ENCODE peak calls at places on chromosome 12, in six cellular contexts. Q is HFFc6, P is AG04450, D is fibroblast of the aortic adventitia, H is spleen, A is fibroblast of pulmonary artery. B is an unnamed sample.
A peak's percentile ranks its signal among the peaks of the same experiment; 100 is the strongest.

GRCh38 chr12:1560704-1561103 is 33.7 kb downstream of the FBXL14 start:
- DNase-seq in Q (no peak), P (no peak), D (no peak), H (no peak), A (no peak), B (no peak)

GRCh38 chr12:32257695-32258496 is 141.5 kb upstream of the FGD4 start:
- DNase-seq in Q (no peak), P (no peak), D (no peak), H (no peak), A (no peak), B (no peak)

GRCh38 chr12:59322473-59322872 is 273.4 kb upstream of the SLC16A7 start:
- DNase-seq in Q (no peak), P (no peak), D (no peak), H (no peak), A (no peak), B (no peak)

GRCh38 chr12:52975820-52976573 is 27.1 kb downstream of the KRT18 start:
- DNase-seq in Q (peak; percentile 68), P (no peak), D (no peak), H (no peak), A (peak; percentile 40), B (peak; percentile 42)

GRCh38 chr12:22334696-22335290 is at the start of gene ST8SIA1:
- DNase-seq in Q (no peak), P (no peak), D (peak; percentile 37), H (peak; percentile 84), A (peak; percentile 25), B (peak; percentile 13)

GRCh38 chr12:110846615-110847566 is at the start of gene CCDC63:
- DNase-seq in Q (no peak), P (no peak), D (peak; percentile 16), H (peak; percentile 86), A (peak; percentile 45), B (peak; percentile 52)

GRCh38 chr12:107670999-107671643 is 14.5 kb upstream of the PWP1 start:
- DNase-seq in Q (no peak), P (no peak), D (no peak), H (no peak), A (peak; percentile 31), B (peak; percentile 57)

GRCh38 chr12:104656383-104656782 is 199.6 kb downstream of the CHST11 start:
- DNase-seq in Q (no peak), P (no peak), D (no peak), H (no peak), A (no peak), B (peak; percentile 42)

GRCh38 chr12:57087689-57088441 is 1.0 kb upstream of the NAB2 start:
- DNase-seq in Q (peak; percentile 87), P (peak; percentile 97), D (peak; percentile 96), H (peak; percentile 93), A (peak; percentile 97), B (peak; percentile 95)

GRCh38 chr12:128823216-128823915 is 392 bp downstream of the SLC15A4 start:
- DNase-seq in Q (no peak), P (no peak), D (no peak), H (peak; percentile 92), A (no peak), B (no peak)

GRCh38 chr12:55822228-55822627 is 4.4 kb downstream of the ORMDL2 start:
- DNase-seq in Q (no peak), P (no peak), D (no peak), H (no peak), A (no peak), B (peak; percentile 24)

GRCh38 chr12:4164591-4165558 is 108.7 kb upstream of the CCND2 start:
- DNase-seq in Q (peak; percentile 37), P (peak; percentile 44), D (peak; percentile 22), H (peak; percentile 92), A (peak; percentile 59), B (peak; percentile 73)

GRCh38 chr12:47111392-47111778 is 31.6 kb upstream of the AMIGO2 start:
- DNase-seq in Q (no peak), P (no peak), D (no peak), H (no peak), A (no peak), B (no peak)

GRCh38 chr12:91951571-91951970 is 194.1 kb downstream of the BTG1 start:
- DNase-seq in Q (peak; percentile 5), P (no peak), D (no peak), H (no peak), A (no peak), B (no peak)

GRCh38 chr12:110245278-110245868 is 35.7 kb upstream of the ATP2A2 start:
- DNase-seq in Q (no peak), P (no peak), D (no peak), H (peak; percentile 79), A (no peak), B (no peak)

GRCh38 chr12:41188058-41188840 is at the start of gene PDZRN4:
- DNase-seq in Q (no peak), P (no peak), D (no peak), H (peak; percentile 62), A (no peak), B (no peak)

GRCh38 chr12:113092478-113093408 is 36.2 kb downstream of the DTX1 start:
- DNase-seq in Q (no peak), P (no peak), D (peak; percentile 4), H (peak; percentile 90), A (no peak), B (peak; percentile 25)

GRCh38 chr12:113095405-113095804 is 38.9 kb downstream of the DTX1 start:
- DNase-seq in Q (no peak), P (no peak), D (no peak), H (no peak), A (no peak), B (no peak)

GRCh38 chr12:113094738-113095137 is 38.2 kb downstream of the DTX1 start:
- DNase-seq in Q (no peak), P (no peak), D (no peak), H (no peak), A (no peak), B (no peak)

GRCh38 chr12:113091506-113091905 is 35.0 kb downstream of the DTX1 start:
- DNase-seq in Q (no peak), P (no peak), D (no peak), H (no peak), A (no peak), B (no peak)

DNA sequence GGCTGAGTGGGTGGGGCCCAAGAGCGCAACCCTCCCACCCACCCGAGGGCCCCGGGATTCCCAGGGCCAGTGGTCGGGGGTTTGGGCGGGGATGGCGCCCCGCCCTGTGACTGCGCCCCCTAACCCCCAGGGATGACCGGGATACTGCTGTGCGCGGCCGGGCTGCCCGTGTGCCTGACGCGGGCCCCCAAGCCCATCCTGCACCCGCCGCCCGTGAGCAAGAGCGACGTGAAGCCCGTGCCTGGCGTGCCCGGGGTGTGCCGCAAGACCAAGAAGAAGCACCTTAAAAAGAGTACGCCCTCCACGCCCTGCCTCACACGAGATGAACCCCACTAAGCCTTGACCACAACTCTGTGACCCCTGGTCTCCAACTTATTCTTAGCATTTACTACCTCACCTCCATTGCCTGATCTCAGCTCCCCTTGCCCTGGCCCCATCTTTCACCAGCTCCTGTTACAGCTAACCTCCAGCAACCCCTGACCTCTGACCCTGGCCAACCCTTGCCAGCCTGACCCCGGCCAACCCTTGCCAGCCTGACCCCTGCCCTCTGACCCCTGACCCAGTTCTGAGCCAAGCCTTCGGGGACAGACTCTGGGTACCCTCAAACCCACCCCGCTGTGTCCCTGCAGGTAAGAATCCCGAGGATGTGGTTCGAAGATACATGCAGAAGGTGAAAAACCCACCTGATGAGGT is 37.0 kb downstream of the DTX1 start:
- DNase-seq in Q (no peak), P (no peak), D (no peak), H (no peak), A (no peak), B (no peak)
- TF ChIP-seq CTCF in Q (no peak), P (no peak), D (no peak), H (no peak), A (no peak), B (no peak)

GRCh38 chr12:102879144-102879763 is 37.8 kb downstream of the PAH start:
- DNase-seq in Q (peak; percentile 79), P (no peak), D (peak; percentile 12), H (no peak), A (peak; percentile 9), B (peak; percentile 53)

GRCh38 chr12:102874819-102875218 is 42.2 kb downstream of the PAH start:
- DNase-seq in Q (no peak), P (no peak), D (no peak), H (no peak), A (no peak), B (no peak)

GRCh38 chr12:102873077-102873476 is 44.0 kb downstream of the PAH start:
- DNase-seq in Q (no peak), P (no peak), D (no peak), H (no peak), A (no peak), B (no peak)

GRCh38 chr12:102880783-102881182 is 36.3 kb downstream of the PAH start:
- DNase-seq in Q (no peak), P (no peak), D (no peak), H (no peak), A (no peak), B (no peak)

GRCh38 chr12:102876883-102877282 is 40.2 kb downstream of the PAH start:
- DNase-seq in Q (no peak), P (no peak), D (no peak), H (no peak), A (no peak), B (no peak)
- TF ChIP-seq CTCF in Q (no peak), P (no peak), D (no peak), H (no peak), A (no peak), B (no peak)

DNA sequence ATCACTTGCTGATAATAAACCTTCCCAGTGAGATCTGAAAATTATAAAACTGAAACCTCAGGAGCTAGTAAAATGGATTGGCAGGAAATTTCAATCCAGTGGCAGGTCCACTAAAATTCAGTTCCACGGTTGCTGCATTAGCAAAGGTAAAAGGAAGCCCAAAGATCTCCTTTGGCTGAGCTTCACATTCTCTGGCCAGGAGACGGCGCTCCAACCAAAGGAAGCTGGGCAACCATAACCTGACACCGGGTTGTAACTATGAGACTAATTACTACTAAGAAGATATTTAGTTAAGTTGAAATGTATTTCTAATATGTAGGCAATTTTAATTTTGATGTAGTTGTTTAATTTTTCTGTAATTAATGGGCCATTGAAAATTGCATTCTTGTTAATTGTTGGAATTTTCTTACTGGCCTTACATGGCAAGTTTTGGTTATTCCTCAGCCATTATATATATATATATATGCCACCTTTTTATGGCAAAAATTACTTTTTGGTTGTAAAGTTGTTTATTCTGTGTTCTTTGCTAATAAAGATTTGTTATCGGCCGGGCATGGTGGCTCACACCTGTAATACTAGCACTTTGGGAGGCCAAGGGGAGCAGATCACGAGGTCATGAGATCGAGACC is 17.0 kb downstream of the OR8S1 start:
- DNase-seq in Q (peak; percentile 28), P (no peak), D (peak; percentile 27), H (no peak), A (peak; percentile 49), B (peak; percentile 38)
- TF ChIP-seq CTCF in Q (peak; percentile 83), P (peak; percentile 80), D (peak; percentile 71), H (peak; percentile 41), A (peak; percentile 93), B (peak; percentile 79)

DNA sequence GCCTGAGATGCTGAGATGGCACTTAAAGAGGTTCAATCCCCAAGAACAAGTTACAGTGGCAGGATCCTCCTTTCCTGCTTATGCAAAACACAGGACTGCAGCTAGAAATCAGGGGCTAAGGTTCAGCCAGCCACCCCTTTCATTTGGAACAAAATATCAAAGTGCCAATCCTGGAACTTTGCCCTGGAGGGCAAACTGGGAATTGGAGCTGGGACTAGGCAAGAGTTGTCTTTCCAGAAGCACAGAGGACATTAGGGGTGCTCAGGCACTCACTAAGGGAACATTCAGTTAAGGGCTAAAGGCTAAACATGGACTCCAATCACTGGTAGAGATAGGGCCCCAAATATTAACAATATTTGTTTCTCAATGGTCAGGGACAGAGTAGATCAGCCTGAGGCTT is 237.2 kb downstream of the EMP1 start:
- DNase-seq in Q (no peak), P (no peak), D (no peak), H (no peak), A (no peak), B (no peak)
- TF ChIP-seq CTCF in Q (no peak), P (no peak), D (no peak), H (no peak), A (no peak), B (no peak)

GRCh38 chr12:43362910-43363694 is 188.9 kb downstream of the ADAMTS20 start:
- DNase-seq in Q (no peak), P (no peak), D (no peak), H (no peak), A (no peak), B (no peak)
- TF ChIP-seq CTCF in Q (no peak), P (no peak), D (no peak), H (no peak), A (no peak), B (no peak)